ENCODE peak calls at places on chromosomes 4 and X, in eight cellular contexts. H, E, S, J, U, P, G and Y are unnamed samples. For H3K4me1, the result is how much of the 10 kb centered on the place peaks cover.

GRCh38 chrX:110310896-110311295 is 7.0 kb downstream of the AMMECR1 start:
- ATAC-seq in H (peak), E (no peak), S (peak), J (no peak), U (no peak), P (no peak), G (peak), Y (no peak)

GRCh38 chr4:182017038-182017437 is 226.2 kb upstream of the TENM3 start:
- ATAC-seq in H (no peak), E (no peak), S (no peak), J (no peak), U (no peak), P (no peak), G (no peak), Y (no peak)

GRCh38 chr4:92646826-92647225 is 343.1 kb downstream of the GRID2 start:
- ATAC-seq in H (no peak), E (no peak), S (no peak), J (no peak), U (no peak), P (no peak), G (no peak), Y (no peak)

GRCh38 chr4:61783050-61783449 is 582.9 kb downstream of the ADGRL3 start:
- ATAC-seq in H (no peak), E (no peak), S (no peak), J (no peak), U (no peak), P (no peak), G (no peak), Y (no peak)

GRCh38 chrX:43224496-43224895 is 431.6 kb upstream of the MAOA start:
- ATAC-seq in H (no peak), E (no peak), S (no peak), J (no peak), U (no peak), P (no peak), G (no peak), Y (no peak)

GRCh38 chr4:71545168-71545567 is 206.3 kb downstream of the SLC4A4 start:
- ATAC-seq in H (no peak), E (no peak), S (no peak), J (no peak), U (no peak), P (no peak), G (no peak), Y (no peak)

GRCh38 chrX:56130436-56130835 is 101.7 kb upstream of the KLF8 start:
- ATAC-seq in H (no peak), E (no peak), S (no peak), J (peak), U (no peak), P (no peak), G (no peak), Y (no peak)

GRCh38 chr4:108355523-108356208 is 186.9 kb upstream of the LEF1 start:
- ATAC-seq in H (peak), E (peak), S (peak), J (no peak), U (no peak), P (no peak), G (peak), Y (no peak)

GRCh38 chrX:110131031-110131430 is 128.1 kb downstream of the TMEM164 start:
- ATAC-seq in H (no peak), E (no peak), S (no peak), J (no peak), U (no peak), P (no peak), G (no peak), Y (no peak)

GRCh38 chr4:84691170-84691691 is 108.3 kb downstream of the CDS1 start:
- ATAC-seq in H (no peak), E (no peak), S (peak), J (peak), U (peak), P (peak), G (no peak), Y (peak)

GRCh38 chr4:98994474-98995182 is 893 bp upstream of the METAP1 start:
- ATAC-seq in H (no peak), E (no peak), S (no peak), J (peak), U (no peak), P (no peak), G (no peak), Y (no peak)

GRCh38 chr4:185950891-185951290 is 118.1 kb upstream of the TLR3 start:
- ATAC-seq in H (no peak), E (no peak), S (no peak), J (no peak), U (no peak), P (no peak), G (no peak), Y (no peak)

GRCh38 chr4:187010052-187010451 is 286.4 kb upstream of the FAT1 start:
- ATAC-seq in H (no peak), E (no peak), S (no peak), J (peak), U (no peak), P (no peak), G (no peak), Y (no peak)

GRCh38 chr4:55253911-55254593 is 92.0 kb upstream of the SRD5A3 start:
- ATAC-seq in H (no peak), E (no peak), S (no peak), J (no peak), U (no peak), P (no peak), G (no peak), Y (no peak)

GRCh38 chrX:75784689-75785491 is at the start of gene MAGEE2:
- ATAC-seq in H (no peak), E (peak), S (no peak), J (peak), U (peak), P (peak), G (no peak), Y (no peak)

GRCh38 chr4:168498259-168498658 is 1.4 kb downstream of the PALLD start:
- ATAC-seq in H (no peak), E (peak), S (no peak), J (no peak), U (no peak), P (no peak), G (no peak), Y (no peak)

GRCh38 chrX:39753296-39753996 is 344.3 kb downstream of the BCOR start:
- ATAC-seq in H (no peak), E (peak), S (peak), J (peak), U (peak), P (no peak), G (no peak), Y (no peak)

GRCh38 chr4:87896020-87896621 is 63.4 kb downstream of the MEPE start:
- ATAC-seq in H (no peak), E (peak), S (peak), J (peak), U (peak), P (no peak), G (peak), Y (peak)

GRCh38 chr4:107710493-107711459 is 9.3 kb downstream of the PAPSS1 start:
- ATAC-seq in H (no peak), E (no peak), S (no peak), J (no peak), U (peak), P (no peak), G (no peak), Y (no peak)

GRCh38 chrX:67347145-67347544 is 196.7 kb upstream of the AR start:
- ATAC-seq in H (no peak), E (no peak), S (no peak), J (no peak), U (no peak), P (no peak), G (no peak), Y (no peak)

GRCh38 chrX:77788050-77788449 is 2.0 kb upstream of the ATRX start:
- ATAC-seq in H (no peak), E (peak), S (peak), J (peak), U (peak), P (no peak), G (peak), Y (no peak)

GRCh38 chr4:112219826-112220366 is 11.7 kb upstream of the AP1AR start:
- ATAC-seq in H (no peak), E (no peak), S (no peak), J (no peak), U (no peak), P (no peak), G (no peak), Y (no peak)

GRCh38 chrX:150848914-150849365 is 49.5 kb downstream of the CD99L2 start:
- ATAC-seq in H (no peak), E (no peak), S (peak), J (peak), U (peak), P (peak), G (no peak), Y (no peak)

GRCh38 chr4:174119818-174120217 is 163.6 kb downstream of the FBXO8 start:
- ATAC-seq in H (no peak), E (no peak), S (no peak), J (no peak), U (no peak), P (no peak), G (no peak), Y (no peak)

GRCh38 chrX:40446927-40447326 is 133.8 kb upstream of the ATP6AP2 start:
- ATAC-seq in H (no peak), E (peak), S (peak), J (peak), U (peak), P (no peak), G (no peak), Y (peak)

GRCh38 chr4:71200944-71201533 is 137.8 kb upstream of the SLC4A4 start:
- ATAC-seq in H (no peak), E (no peak), S (peak), J (no peak), U (no peak), P (no peak), G (no peak), Y (no peak)

GRCh38 chrX:124346877-124347241 is 496 bp downstream of the SH2D1A start:
- ATAC-seq in H (no peak), E (no peak), S (no peak), J (no peak), U (no peak), P (no peak), G (no peak), Y (no peak)

GRCh38 chr4:159256037-159256436 is 153.2 kb downstream of the RAPGEF2 start:
- ATAC-seq in H (no peak), E (no peak), S (no peak), J (no peak), U (no peak), P (no peak), G (no peak), Y (no peak)

GRCh38 chrX:2629316-2630168 is 61.6 kb upstream of the CD99 start:
- ATAC-seq in H (peak), E (no peak), S (peak), J (no peak), U (no peak), P (no peak), G (peak), Y (no peak)

GRCh38 chr4:73208376-73208775 is 50.2 kb downstream of the ANKRD17 start:
- ATAC-seq in H (no peak), E (no peak), S (no peak), J (no peak), U (no peak), P (no peak), G (no peak), Y (no peak)

GRCh38 chr4:170388255-170388654 is 298.5 kb upstream of the AADAT start:
- ATAC-seq in H (no peak), E (no peak), S (no peak), J (no peak), U (no peak), P (no peak), G (no peak), Y (no peak)

GRCh38 chrX:54961750-54962149 is 32.2 kb downstream of the PFKFB1 start:
- ATAC-seq in H (no peak), E (no peak), S (no peak), J (no peak), U (no peak), P (no peak), G (no peak), Y (no peak)

GRCh38 chr4:180640193-180640592 is 1603.0 kb upstream of the TENM3 start:
- ATAC-seq in H (no peak), E (no peak), S (no peak), J (no peak), U (no peak), P (no peak), G (no peak), Y (no peak)

GRCh38 chr4:25454491-25454890 is 77.4 kb downstream of the ANAPC4 start:
- ATAC-seq in H (no peak), E (no peak), S (no peak), J (peak), U (peak), P (no peak), G (no peak), Y (no peak)
- H3K4me1 ChIP-seq in H (under half), E (under half), S (under half), J (under half), U (under half), P (under half), G (under half), Y (under half)

DNA sequence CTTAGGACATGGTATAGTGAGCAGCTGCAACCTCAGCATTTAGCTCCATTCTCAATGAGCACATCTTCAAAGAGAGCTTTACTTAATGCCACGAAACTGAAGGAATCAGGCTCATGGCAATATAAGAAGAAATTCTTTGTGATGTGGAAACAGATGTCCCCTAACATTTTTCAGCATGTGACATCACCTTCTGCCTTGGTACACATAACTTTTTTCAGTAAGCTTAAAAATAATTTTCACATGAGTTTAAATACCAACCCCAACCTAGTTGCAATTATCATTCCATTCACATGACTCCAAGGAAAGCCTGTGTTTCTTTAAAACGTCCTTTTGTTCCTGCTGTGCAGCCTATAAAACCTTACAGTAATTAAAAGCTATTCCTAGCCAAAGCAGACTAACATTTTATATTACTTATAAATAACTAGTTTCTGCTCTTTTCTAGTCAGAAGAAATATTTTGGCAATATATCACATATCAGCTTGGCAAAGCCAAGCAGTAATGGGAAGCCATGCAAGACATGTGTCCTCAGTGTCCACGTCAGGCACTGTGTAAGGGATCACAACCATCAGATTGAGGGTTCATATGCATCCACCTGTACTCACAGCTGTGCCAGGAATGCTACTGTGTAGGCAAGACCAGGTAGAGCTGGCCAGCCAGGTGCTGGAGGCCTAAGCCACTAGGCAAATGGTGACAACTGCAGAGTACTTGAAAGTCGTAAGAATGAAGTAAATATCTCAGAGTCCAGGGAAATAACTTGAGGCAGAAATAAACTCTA is 466.6 kb downstream of the INPP4B start:
- ATAC-seq in H (no peak), E (no peak), S (peak), J (peak), U (peak), P (peak), G (no peak), Y (peak)
- H3K4me1 ChIP-seq in H (under half), E (under half), S (under half), J (under half), U (under half), P (under half), G (under half), Y (under half)

GRCh38 chr4:2483237-2483636 is 14.3 kb downstream of the RNF4 start:
- ATAC-seq in H (no peak), E (no peak), S (no peak), J (no peak), U (no peak), P (no peak), G (no peak), Y (no peak)

GRCh38 chr4:2482693-2483092 is 13.8 kb downstream of the RNF4 start:
- ATAC-seq in H (no peak), E (peak), S (peak), J (peak), U (peak), P (no peak), G (peak), Y (peak)

GRCh38 chr4:2478220-2478619 is 9.3 kb downstream of the RNF4 start:
- ATAC-seq in H (no peak), E (no peak), S (peak), J (no peak), U (no peak), P (no peak), G (no peak), Y (no peak)

GRCh38 chr4:2482192-2482591 is 13.3 kb downstream of the RNF4 start:
- ATAC-seq in H (no peak), E (peak), S (no peak), J (no peak), U (no peak), P (no peak), G (no peak), Y (no peak)

DNA sequence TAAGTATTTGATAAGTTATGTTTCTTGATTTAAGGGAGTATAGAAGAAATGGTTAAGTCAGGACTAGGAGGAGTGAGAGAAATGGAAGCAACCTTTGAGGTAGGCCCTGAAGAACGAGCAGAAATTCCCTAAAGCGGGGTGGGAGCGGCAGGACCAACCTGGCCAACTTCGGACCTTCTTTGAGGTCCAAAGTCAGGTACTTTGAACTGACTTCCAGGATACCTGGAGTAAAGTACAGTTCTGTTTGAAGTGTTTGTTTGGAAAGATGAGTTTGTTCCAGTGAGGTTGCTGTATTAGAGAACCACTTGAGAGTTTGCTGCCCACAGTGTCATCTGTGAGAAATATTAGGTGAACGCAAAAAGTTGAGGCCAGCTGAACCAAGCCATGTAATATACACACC is 11.7 kb downstream of the RNF4 start:
- ATAC-seq in H (no peak), E (no peak), S (no peak), J (no peak), U (no peak), P (no peak), G (no peak), Y (no peak)
- H3K4me1 ChIP-seq in H (half or more), E (under half), S (half or more), J (half or more), U (half or more), P (half or more), G (half or more), Y (under half)

GRCh38 chr4:146329042-146329716 is 114.8 kb downstream of the REELD1 start:
- ATAC-seq in H (no peak), E (no peak), S (no peak), J (peak), U (no peak), P (no peak), G (no peak), Y (no peak)

GRCh38 chr4:146327859-146328258 is 113.5 kb downstream of the REELD1 start:
- ATAC-seq in H (no peak), E (peak), S (no peak), J (no peak), U (no peak), P (peak), G (no peak), Y (no peak)

GRCh38 chr4:146333895-146334262 is 119.5 kb downstream of the REELD1 start:
- ATAC-seq in H (no peak), E (no peak), S (no peak), J (no peak), U (no peak), P (no peak), G (no peak), Y (no peak)

GRCh38 chr4:146333187-146333894 is 119.0 kb downstream of the REELD1 start:
- ATAC-seq in H (no peak), E (no peak), S (peak), J (peak), U (peak), P (no peak), G (peak), Y (no peak)

DNA sequence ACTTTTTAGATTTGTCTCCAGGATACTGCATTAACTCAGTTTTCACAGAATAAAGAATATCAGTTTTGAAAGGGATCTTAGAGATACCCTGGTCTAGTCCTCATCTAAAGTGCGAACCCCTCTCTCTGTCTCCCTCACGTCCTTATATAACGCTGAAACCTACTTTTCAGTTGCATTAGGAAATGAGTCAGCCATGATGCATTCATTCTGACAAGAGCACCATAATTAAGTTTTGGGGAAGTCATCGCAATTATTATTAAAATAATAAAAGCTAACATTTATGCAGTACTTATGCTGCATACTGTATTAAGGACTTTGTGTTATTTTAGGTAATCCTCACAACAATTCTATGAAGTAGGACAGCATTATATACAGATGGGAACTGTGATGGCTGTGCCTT is 116.1 kb downstream of the REELD1 start:
- ATAC-seq in H (no peak), E (no peak), S (no peak), J (no peak), U (no peak), P (no peak), G (no peak), Y (no peak)
- H3K4me1 ChIP-seq in H (under half), E (under half), S (under half), J (under half), U (under half), P (under half), G (under half), Y (under half)

GRCh38 chr4:15396157-15396800 is 31.6 kb upstream of the C1QTNF7 start:
- ATAC-seq in H (peak), E (peak), S (peak), J (peak), U (peak), P (peak), G (peak), Y (no peak)
- H3K4me1 ChIP-seq in H (under half), E (under half), S (under half), J (under half), U (under half), P (under half), G (under half), Y (under half)

DNA sequence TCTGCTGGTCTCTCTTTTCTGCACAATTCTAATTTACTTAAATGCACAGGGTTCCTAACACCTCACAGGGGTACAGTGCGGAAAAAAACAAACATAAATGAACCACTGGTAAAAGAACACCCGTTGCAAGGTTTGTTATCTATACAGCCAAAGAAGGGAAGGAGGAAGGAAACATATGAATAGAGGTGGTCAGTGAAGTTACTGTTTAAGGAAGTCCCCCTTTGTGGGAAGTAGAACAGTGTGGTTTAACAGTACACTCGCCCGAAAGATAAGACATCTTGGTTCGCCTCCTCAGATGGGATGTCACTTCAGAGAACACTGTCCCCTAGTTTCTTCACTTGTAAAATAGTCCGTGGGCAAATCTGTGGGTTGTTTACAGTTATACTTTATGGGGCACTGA is 57.5 kb downstream of the TEC start:
- ATAC-seq in H (no peak), E (no peak), S (peak), J (no peak), U (peak), P (no peak), G (no peak), Y (no peak)
- H3K4me1 ChIP-seq in H (under half), E (under half), S (under half), J (under half), U (under half), P (under half), G (under half), Y (under half)